ENCODE peak calls at places on chromosomes 4 and X, in nine cellular contexts. C is NB4; M is WERI-Rb-1; B is body of pancreas; D is mesothelial cell of epicardium; Q is choroid plexus epithelial cell; V is CD4-positive, alpha-beta T cell; T is HL-60; R is H9. P is an unnamed sample.

GRCh38 chr4:144646523-144647094 is 653 bp downstream of the HHIP start:
- DNase-seq in C (no peak), M (peak; percentile 70), B (peak; percentile 15), D (no peak), Q (peak; percentile 24), V (no peak), T (no peak), R (peak; percentile 38), P (no peak)

GRCh38 chrX:152899111-152899873 is 1.4 kb downstream of the ZNF185 start:
- DNase-seq in C (no peak), M (no peak), B (no peak), D (no peak), Q (no peak), V (no peak), T (no peak), R (no peak), P (no peak)

GRCh38 chrX:100979881-100980607 is 10.5 kb downstream of the ARL13A start:
- DNase-seq in C (peak; percentile 11), M (no peak), B (no peak), D (no peak), Q (no peak), V (no peak), T (no peak), R (no peak), P (no peak)

GRCh38 chr4:52979020-52979419 is 116.9 kb downstream of the RASL11B start:
- DNase-seq in C (peak; percentile 10), M (no peak), B (no peak), D (no peak), Q (peak; percentile 50), V (no peak), T (no peak), R (no peak), P (no peak)

GRCh38 chr4:27084685-27085356 is 224.2 kb downstream of the STIM2 start:
- DNase-seq in C (peak; percentile 20), M (peak; percentile 76), B (peak; percentile 20), D (no peak), Q (peak; percentile 19), V (no peak), T (no peak), R (peak; percentile 74), P (peak; percentile 57)

GRCh38 chrX:120452131-120452530 is 17.0 kb downstream of the LAMP2 start:
- DNase-seq in C (peak; percentile 51), M (peak; percentile 13), B (no peak), D (no peak), Q (peak; percentile 63), V (no peak), T (no peak), R (peak; percentile 27), P (no peak)

GRCh38 chr4:22492987-22493386 is 22.9 kb downstream of the ADGRA3 start:
- DNase-seq in C (no peak), M (no peak), B (no peak), D (no peak), Q (no peak), V (no peak), T (no peak), R (no peak), P (no peak)

GRCh38 chr4:184807261-184807660 is 18.5 kb downstream of the ACSL1 start:
- DNase-seq in C (no peak), M (peak; percentile 39), B (no peak), D (no peak), Q (no peak), V (no peak), T (no peak), R (no peak), P (no peak)

GRCh38 chr4:11505225-11505971 is 76.7 kb upstream of the HS3ST1 start:
- DNase-seq in C (peak; percentile 20), M (no peak), B (no peak), D (no peak), Q (peak; percentile 24), V (no peak), T (no peak), R (no peak), P (no peak)

GRCh38 chrX:134570899-134571298 is 87.4 kb downstream of the PLAC1 start:
- DNase-seq in C (peak; percentile 64), M (no peak), B (no peak), D (no peak), Q (no peak), V (no peak), T (no peak), R (no peak), P (no peak)

GRCh38 chr4:176123710-176124407 is 58.2 kb downstream of the WDR17 start:
- DNase-seq in C (peak; percentile 9), M (peak; percentile 53), B (peak; percentile 36), D (no peak), Q (peak; percentile 33), V (no peak), T (peak; percentile 2), R (peak; percentile 56), P (no peak)

GRCh38 chr4:77801260-77801608 is 17.9 kb downstream of the CNOT6L start:
- DNase-seq in C (peak; percentile 12), M (no peak), B (no peak), D (no peak), Q (no peak), V (no peak), T (no peak), R (no peak), P (no peak)

GRCh38 chrX:71302461-71303213 is 1.1 kb downstream of the ITGB1BP2 start:
- DNase-seq in C (peak; percentile 34), M (no peak), B (no peak), D (no peak), Q (no peak), V (no peak), T (no peak), R (no peak), P (no peak)

GRCh38 chrX:109732319-109732779 is 708 bp downstream of the ACSL4 start:
- DNase-seq in C (peak; percentile 59), M (no peak), B (no peak), D (no peak), Q (peak; percentile 70), V (no peak), T (peak; percentile 45), R (peak; percentile 27), P (no peak)

GRCh38 chrX:149513713-149514427 is 8.8 kb upstream of the IDS start:
- DNase-seq in C (no peak), M (no peak), B (no peak), D (no peak), Q (no peak), V (no peak), T (no peak), R (no peak), P (no peak)

GRCh38 chr4:25486171-25486570 is 109.1 kb downstream of the ANAPC4 start:
- DNase-seq in C (no peak), M (no peak), B (no peak), D (no peak), Q (peak; percentile 35), V (no peak), T (no peak), R (no peak), P (no peak)

GRCh38 chrX:28988246-28988645 is 401.0 kb downstream of the IL1RAPL1 start:
- DNase-seq in C (no peak), M (peak; percentile 40), B (peak; percentile 12), D (no peak), Q (no peak), V (no peak), T (no peak), R (no peak), P (no peak)

GRCh38 chr4:98630804-98631454 is 27.5 kb downstream of the TSPAN5 start:
- DNase-seq in C (no peak), M (peak; percentile 43), B (peak; percentile 18), D (no peak), Q (no peak), V (no peak), T (no peak), R (no peak), P (no peak)

GRCh38 chrX:39869846-39870601 is 227.7 kb downstream of the BCOR start:
- DNase-seq in C (peak; percentile 78), M (no peak), B (no peak), D (no peak), Q (peak; percentile 53), V (peak; percentile 61), T (no peak), R (no peak), P (no peak)

GRCh38 chr4:139988863-139989765 is 164.9 kb downstream of the MAML3 start:
- DNase-seq in C (peak; percentile 60), M (no peak), B (no peak), D (no peak), Q (peak; percentile 93), V (no peak), T (peak; percentile 38), R (peak; percentile 36), P (no peak)

GRCh38 chr4:76265631-76266218 is 14.2 kb downstream of the FAM47E start:
- DNase-seq in C (no peak), M (no peak), B (no peak), D (no peak), Q (no peak), V (no peak), T (no peak), R (no peak), P (no peak)

GRCh38 chrX:22097295-22097694 is 65.2 kb downstream of the PHEX start:
- DNase-seq in C (no peak), M (no peak), B (no peak), D (no peak), Q (peak; percentile 68), V (no peak), T (no peak), R (no peak), P (no peak)

GRCh38 chrX:10750581-10750980 is 130.2 kb upstream of the MID1 start:
- DNase-seq in C (no peak), M (no peak), B (no peak), D (no peak), Q (no peak), V (no peak), T (no peak), R (no peak), P (no peak)
- TF ChIP-seq CTCF in C (no peak), M (no peak), B (no peak), D (no peak), Q (no peak), V (no peak), T (no peak), R (no peak), P (no peak)

DNA sequence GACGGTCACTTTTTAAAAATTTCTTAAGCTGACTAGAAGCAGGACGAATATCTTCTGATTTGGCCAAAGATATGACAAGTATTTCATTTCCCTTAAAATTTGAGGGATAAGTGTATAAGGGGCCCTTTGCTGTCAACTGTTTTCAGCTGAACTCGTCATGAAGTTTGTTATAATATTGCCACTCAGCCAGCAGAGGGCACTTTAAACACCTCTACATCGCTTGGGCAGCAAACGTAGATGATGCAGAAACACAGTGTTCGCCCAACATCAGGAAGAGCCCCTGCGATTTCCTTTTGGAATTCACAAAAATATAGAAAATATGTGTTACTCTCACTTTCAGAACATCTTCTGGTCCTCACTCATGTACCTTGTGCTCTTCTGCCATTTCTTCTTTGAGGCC is 435.7 kb upstream of the FMR1 start:
- DNase-seq in C (peak; percentile 24), M (no peak), B (no peak), D (no peak), Q (peak; percentile 1), V (no peak), T (no peak), R (no peak), P (no peak)
- TF ChIP-seq CTCF in C (peak; percentile 39), M (peak; percentile 45), B (peak; percentile 21), D (no peak), Q (no peak), V (no peak), T (no peak), R (peak; percentile 59), P (peak; percentile 55)

GRCh38 chr4:18075823-18076433 is 54.4 kb upstream of the LCORL start:
- DNase-seq in C (peak; percentile 74), M (peak; percentile 63), B (no peak), D (no peak), Q (no peak), V (no peak), T (peak; percentile 39), R (peak; percentile 50), P (no peak)
- TF ChIP-seq CTCF in C (peak; percentile 53), M (peak; percentile 71), B (peak; percentile 13), D (no peak), Q (no peak), V (peak; percentile 15), T (peak; percentile 37), R (peak; percentile 65), P (peak; percentile 54)

GRCh38 chrX:19005909-19006308 is 22.0 kb upstream of the PHKA2 start:
- DNase-seq in C (peak; percentile 4), M (no peak), B (no peak), D (no peak), Q (no peak), V (no peak), T (no peak), R (no peak), P (no peak)
- TF ChIP-seq CTCF in C (no peak), M (no peak), B (no peak), D (no peak), Q (no peak), V (no peak), T (no peak), R (peak; percentile 23), P (no peak)